ENCODE peak calls at places on chromosomes 5 and 9, in nine cellular contexts. N is cerebellum; Z is HEK293T; M is RPMI7951; H is lower leg skin; R is HFFc6; G is SW 1271; J is activated effector memory CD4-positive, alpha-beta T cell treated with anti-CD3 and anti-CD28 coated beads, Interleukin-2, amount 50 U/mL, for 16 hours; K is right cardiac atrium. Q is an unnamed sample.
A peak's percentile ranks its signal among the peaks of the same experiment; 100 is the strongest.

GRCh38 chr9:126860077-126860756 is at the start of gene ZBTB34:
- DNase-seq in J (peak; percentile 94), N (peak; percentile 79), R (no peak), H (peak; percentile 93), Z (peak; percentile 82), K (peak; percentile 64), M (peak; percentile 49), G (peak; percentile 73), Q (peak; percentile 91)

GRCh38 chr5:87074934-87075541 is 192.6 kb upstream of the RASA1 start:
- DNase-seq in J (no peak), G (peak; percentile 41), Z (no peak), K (no peak), M (no peak), R (no peak), H (no peak), N (no peak), Q (no peak)

GRCh38 chr5:124061663-124062062 is 549.7 kb downstream of the CSNK1G3 start:
- DNase-seq in R (no peak), N (no peak), G (no peak), M (peak; percentile 25), H (no peak), K (peak; percentile 18), J (no peak), Z (no peak), Q (no peak)

GRCh38 chr9:96009690-96010477 is 134.4 kb downstream of the ERCC6L2 start:
- DNase-seq in J (peak; percentile 75), K (no peak), N (no peak), M (no peak), R (no peak), G (no peak), Z (no peak), H (no peak), Q (no peak)

GRCh38 chr5:167261309-167262100 is 1029.9 kb upstream of the WWC1 start:
- DNase-seq in M (no peak), H (no peak), G (no peak), Z (peak; percentile 39), K (no peak), N (no peak), J (no peak), R (no peak), Q (no peak)

GRCh38 chr9:124258765-124259272 is 1.1 kb downstream of the NEK6 start:
- DNase-seq in M (peak; percentile 25), G (peak; percentile 61), R (no peak), N (no peak), J (no peak), K (no peak), Z (peak; percentile 25), H (no peak), Q (no peak)

GRCh38 chr9:112446518-112446917 is 40.1 kb upstream of the KIAA1958 start:
- DNase-seq in N (no peak), G (no peak), Z (no peak), K (no peak), J (no peak), R (no peak), H (no peak), M (no peak), Q (no peak)

GRCh38 chr5:98905857-98906688 is 22.7 kb downstream of the CHD1 start:
- DNase-seq in Z (peak; percentile 7), J (no peak), R (peak; percentile 59), K (no peak), N (peak; percentile 30), M (peak; percentile 31), H (no peak), G (peak; percentile 69), Q (no peak)

GRCh38 chr9:88692837-88693236 is 157.9 kb downstream of the NXNL2 start:
- DNase-seq in K (no peak), R (no peak), G (no peak), N (no peak), Z (no peak), J (no peak), H (no peak), M (no peak), Q (no peak)

GRCh38 chr9:108953983-108954574 is 19.9 kb downstream of the ABITRAM start:
- DNase-seq in R (peak; percentile 34), J (no peak), M (peak; percentile 53), Z (peak; percentile 26), K (no peak), H (no peak), N (peak; percentile 64), G (peak; percentile 72), Q (no peak)

GRCh38 chr5:65334077-65334476 is 147.6 kb downstream of the ADAMTS6 start:
- DNase-seq in G (no peak), H (no peak), M (no peak), K (no peak), N (no peak), Z (peak; percentile 16), R (no peak), J (no peak), Q (no peak)

GRCh38 chr5:74328221-74328630 is 312.3 kb downstream of the ENC1 start:
- DNase-seq in H (no peak), R (no peak), N (no peak), K (no peak), M (no peak), G (no peak), Z (no peak), J (no peak), Q (no peak)

GRCh38 chr5:93123127-93123526 is 457.9 kb downstream of the NR2F1-AS1 start:
- DNase-seq in H (no peak), J (no peak), M (no peak), N (no peak), K (no peak), G (no peak), R (no peak), Z (no peak), Q (no peak)

GRCh38 chr5:71778678-71779276 is 59.7 kb downstream of the CARTPT start:
- DNase-seq in G (peak; percentile 58), Z (peak; percentile 42), M (peak; percentile 49), H (no peak), K (peak; percentile 16), J (no peak), R (peak; percentile 31), N (peak; percentile 70), Q (no peak)

GRCh38 chr5:159208508-159209437 is 580 bp downstream of the RNF145 start:
- DNase-seq in G (peak; percentile 60), Z (no peak), R (no peak), M (peak; percentile 28), K (peak; percentile 40), H (peak; percentile 91), J (no peak), N (peak; percentile 35), Q (peak; percentile 85)

GRCh38 chr9:105457560-105458294 is 9.9 kb downstream of the FSD1L start:
- DNase-seq in Z (no peak), M (no peak), K (peak; percentile 23), J (no peak), H (no peak), N (no peak), G (no peak), R (no peak), Q (peak; percentile 69)

GRCh38 chr5:21152611-21153010 is 1164.6 kb upstream of the CDH18 start:
- DNase-seq in M (peak; percentile 63), N (no peak), G (peak; percentile 99), Z (no peak), R (peak; percentile 5), J (no peak), H (no peak), K (no peak), Q (no peak)

GRCh38 chr5:11520241-11520929 is 383.9 kb downstream of the CTNND2 start:
- DNase-seq in N (peak; percentile 83), H (no peak), K (no peak), G (no peak), M (no peak), J (no peak), Z (no peak), R (no peak), Q (no peak)

GRCh38 chr9:131997779-131998178 is 81.9 kb downstream of the MED27 start:
- DNase-seq in K (peak; percentile 53), R (no peak), J (no peak), H (no peak), M (no peak), G (no peak), Z (no peak), N (peak; percentile 64), Q (no peak)

GRCh38 chr9:2260401-2261306 is 245.5 kb downstream of the SMARCA2 start:
- DNase-seq in H (no peak), K (no peak), R (peak; percentile 15), N (no peak), M (peak; percentile 32), G (no peak), J (no peak), Z (no peak), Q (no peak)

GRCh38 chr9:137095664-137096517 is 9.1 kb downstream of the MAN1B1 start:
- DNase-seq in M (no peak), G (no peak), N (no peak), K (no peak), J (peak; percentile 95), H (no peak), R (no peak), Z (no peak), Q (no peak)

Q was measured in kidney.